ENCODE peak calls at places on chromosomes 3 and 15, in five cellular contexts. T is A549, D is H1, N is K562, C is HepG2. P is an unnamed sample.
A peak's percentile ranks its signal among the peaks of the same experiment; 100 is the strongest.

GRCh38 chr15:65583701-65584100 is 27.2 kb downstream of the INTS14 start:
- DNase-seq in T (no peak), D (no peak), N (no peak), C (peak; percentile 37), P (peak; percentile 41)

GRCh38 chr15:85284497-85284896 is 95.9 kb upstream of the AKAP13 start:
- DNase-seq in T (no peak), D (no peak), N (no peak), C (no peak), P (no peak)

GRCh38 chr3:44948239-44948638 is 27.7 kb downstream of the ZDHHC3 start:
- DNase-seq in T (no peak), D (no peak), N (no peak), C (no peak), P (peak; percentile 24)

GRCh38 chr3:68306571-68306970 is 625.8 kb downstream of the TAFA4 start:
- DNase-seq in T (no peak), D (no peak), N (peak; percentile 9), C (peak; percentile 17), P (no peak)

GRCh38 chr3:146131616-146132410 is 29.2 kb downstream of the PLOD2 start:
- DNase-seq in T (no peak), D (no peak), N (no peak), C (peak; percentile 33), P (peak; percentile 91)

GRCh38 chr3:197794115-197794514 is 3.1 kb downstream of the LRCH3 start:
- DNase-seq in T (no peak), D (no peak), N (no peak), C (no peak), P (no peak)

GRCh38 chr3:18415836-18416235 is 9.3 kb downstream of the SATB1 start:
- DNase-seq in T (no peak), D (no peak), N (no peak), C (no peak), P (no peak)

GRCh38 chr15:29920515-29920914 is 98.2 kb upstream of the TJP1 start:
- DNase-seq in T (peak; percentile 73), D (no peak), N (no peak), C (no peak), P (peak; percentile 49)

GRCh38 chr15:65833501-65834220 is 35.6 kb upstream of the RAB11A start:
- DNase-seq in T (no peak), D (no peak), N (no peak), C (peak; percentile 29), P (no peak)

GRCh38 chr15:47685141-47685870 is 32.0 kb upstream of the SEMA6D start:
- DNase-seq in T (no peak), D (no peak), N (no peak), C (no peak), P (peak; percentile 25)

GRCh38 chr3:8887435-8888295 is 75.6 kb downstream of the RAD18 start:
- DNase-seq in T (no peak), D (no peak), N (no peak), C (no peak), P (no peak)

GRCh38 chr3:50406487-50406886 is 47.2 kb upstream of the TMEM115 start:
- DNase-seq in T (no peak), D (no peak), N (no peak), C (no peak), P (no peak)

GRCh38 chr15:68083463-68083862 is 29.3 kb downstream of the PIAS1 start:
- DNase-seq in T (no peak), D (no peak), N (no peak), C (no peak), P (no peak)

GRCh38 chr15:45442497-45443135 is 64.3 kb upstream of the GATM start:
- DNase-seq in T (no peak), D (no peak), N (no peak), C (no peak), P (peak; percentile 78)

GRCh38 chr3:149936812-149937230 is 33.9 kb downstream of the PFN2 start:
- DNase-seq in T (peak; percentile 33), D (peak; percentile 50), N (peak; percentile 51), C (peak; percentile 47), P (peak; percentile 62)
- TF ChIP-seq MAFK in T (no peak), D (no peak), N (no peak), C (no peak), P (no peak)

GRCh38 chr15:88894819-88895767 is at the start of gene HAPLN3:
- DNase-seq in T (peak; percentile 90), D (no peak), N (no peak), C (no peak), P (peak; percentile 47)
- TF ChIP-seq MAFK in T (no peak), D (no peak), N (no peak), C (no peak), P (no peak)

GRCh38 chr3:178084938-178085816 is 451.1 kb upstream of the KCNMB2 start:
- DNase-seq in T (no peak), D (peak; percentile 44), N (no peak), C (peak; percentile 9), P (peak; percentile 83)
- TF ChIP-seq MAFK in T (no peak), D (peak; percentile 81), N (no peak), C (no peak), P (no peak)

GRCh38 chr3:188169826-188170455 is 16.0 kb downstream of the LPP start:
- DNase-seq in T (no peak), D (no peak), N (no peak), C (no peak), P (no peak)

GRCh38 chr3:188166471-188166870 is 12.5 kb downstream of the LPP start:
- DNase-seq in T (no peak), D (no peak), N (no peak), C (no peak), P (no peak)

GRCh38 chr3:188171682-188172467 is 17.9 kb downstream of the LPP start:
- DNase-seq in T (no peak), D (no peak), N (no peak), C (no peak), P (no peak)

GRCh38 chr3:188174309-188175044 is 20.5 kb downstream of the LPP start:
- DNase-seq in T (no peak), D (no peak), N (no peak), C (no peak), P (no peak)

DNA sequence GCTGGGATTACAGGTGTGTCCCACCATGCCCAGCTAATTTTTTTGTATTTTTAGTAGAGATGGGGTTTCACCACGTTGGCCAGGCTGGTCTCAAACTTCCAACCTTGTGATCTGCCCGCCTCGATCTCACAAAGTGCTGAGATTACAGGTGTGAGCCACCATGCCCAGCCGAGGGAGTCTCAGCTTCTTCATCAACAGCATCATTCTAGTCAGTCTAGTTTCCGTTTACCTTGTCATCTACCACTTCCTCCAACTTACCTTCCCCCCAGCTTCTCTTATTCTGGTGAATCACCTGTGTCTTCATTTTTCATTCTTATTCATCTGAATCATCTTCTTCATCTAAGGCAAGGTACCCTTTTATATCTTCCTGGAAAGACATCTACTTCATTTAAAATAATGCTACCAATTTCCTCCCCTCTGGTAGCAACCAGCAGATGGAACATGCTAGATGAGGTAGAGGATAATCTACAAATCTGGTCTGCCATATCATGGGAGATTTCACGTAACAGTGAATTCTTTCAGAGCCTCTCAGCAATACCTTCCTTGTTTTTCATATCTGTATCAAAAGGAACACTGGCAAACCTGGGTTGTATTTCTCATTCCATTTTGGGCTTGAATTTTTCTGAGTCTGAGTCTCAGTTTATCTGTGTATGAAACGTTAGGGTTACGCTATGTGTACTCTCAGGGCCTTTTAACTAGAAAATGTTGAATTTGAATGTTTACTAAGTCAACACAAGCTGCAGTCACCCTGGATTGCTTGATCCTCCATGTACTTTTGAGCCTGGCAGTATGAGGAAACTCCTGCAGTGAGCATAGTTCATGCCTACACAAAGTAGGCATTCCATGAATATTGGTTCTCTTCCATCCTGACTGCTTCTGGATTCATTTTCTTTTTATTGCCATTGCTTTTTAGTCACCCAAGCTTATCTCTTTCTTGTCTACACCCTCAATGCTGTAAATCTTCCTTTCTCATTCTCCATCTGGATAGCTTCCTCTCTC is 16.8 kb downstream of the LPP start:
- DNase-seq in T (no peak), D (no peak), N (no peak), C (peak; percentile 98), P (no peak)
- TF ChIP-seq MAFK in T (no peak), D (no peak), N (no peak), C (no peak), P (no peak)

DNA sequence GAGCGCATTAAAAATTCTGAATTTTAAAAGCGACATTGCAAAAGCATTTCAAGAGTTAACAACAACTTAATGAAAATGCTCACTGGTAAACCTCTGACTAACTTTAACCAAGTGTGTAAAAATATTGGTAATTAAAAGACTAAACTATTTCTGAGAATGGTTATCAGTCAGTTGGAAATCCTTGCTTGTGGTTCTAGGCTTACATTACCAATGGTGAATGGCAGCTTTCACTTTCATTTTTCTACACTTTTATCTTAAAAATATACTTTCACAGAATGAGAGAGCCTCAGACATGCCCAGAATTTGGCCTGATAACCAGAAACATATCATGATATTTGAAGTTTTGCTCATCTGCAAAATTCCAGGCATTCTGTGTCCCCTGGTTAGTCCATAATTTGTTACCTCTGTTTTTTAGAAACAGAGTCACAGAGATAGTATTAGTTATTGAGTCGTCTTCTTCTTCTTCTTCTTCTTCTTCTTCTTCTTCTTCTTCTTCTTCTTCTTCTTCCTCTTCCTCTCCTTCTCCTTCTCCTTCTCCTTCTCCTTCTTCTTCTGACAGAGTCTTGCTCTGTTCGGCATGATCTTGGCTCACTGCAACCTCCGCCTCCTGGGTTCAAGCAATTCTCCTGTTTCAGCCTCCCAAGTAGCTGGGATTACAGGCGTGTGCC is 5.5 kb upstream of the RNF111 start:
- DNase-seq in T (no peak), D (no peak), N (no peak), C (no peak), P (no peak)
- TF ChIP-seq MAFK in T (no peak), D (no peak), N (no peak), C (no peak), P (no peak)